ENCODE peak calls at places on chromosomes 2 and 18, in nine cellular contexts. E, V, L, M, C, W, F, J and X are unnamed samples.

GRCh38 chr18:78865771-78866310 is 113.8 kb upstream of the SALL3 start:
- DNase-seq in L (no peak), E (no peak), V (no peak), F (no peak), W (no peak), J (no peak), C (no peak), M (no peak), X (no peak)

GRCh38 chr2:190486037-190486623 is 48.4 kb downstream of the NEMP2 start:
- DNase-seq in C (no peak), L (no peak), M (peak), W (no peak), J (no peak), V (no peak), F (no peak), E (no peak), X (peak)

GRCh38 chr2:64947906-64948305 is 41.3 kb upstream of the SLC1A4 start:
- DNase-seq in C (no peak), E (no peak), V (no peak), W (no peak), F (no peak), L (no peak), J (no peak), M (no peak), X (no peak)

GRCh38 chr2:85754313-85755095 is 713 bp downstream of the ATOH8 start:
- DNase-seq in J (no peak), W (peak), V (no peak), F (no peak), E (no peak), M (peak), L (peak), C (peak), X (peak)

GRCh38 chr2:190718652-190719526 is 70.0 kb downstream of the NAB1 start:
- DNase-seq in W (peak), V (no peak), M (peak), F (peak), E (peak), C (no peak), L (peak), J (peak), X (peak)

GRCh38 chr2:230230087-230230486 is 4.6 kb downstream of the SP140 start:
- DNase-seq in E (peak), J (no peak), C (no peak), F (no peak), V (no peak), M (peak), W (no peak), L (no peak), X (peak)

GRCh38 chr2:218367415-218368149 is 10.9 kb downstream of the CATIP start:
- DNase-seq in J (peak), W (peak), L (peak), V (peak), C (peak), M (peak), F (peak), E (peak), X (peak)

GRCh38 chr2:26033270-26033768 is 565 bp upstream of the RAB10 start:
- DNase-seq in W (peak), J (peak), F (peak), L (peak), V (peak), E (peak), M (peak), C (peak), X (peak)

GRCh38 chr2:10932345-10933151 is 20.8 kb downstream of the KCNF1 start:
- DNase-seq in J (no peak), L (no peak), C (no peak), V (no peak), E (no peak), F (no peak), W (no peak), M (no peak), X (peak)

GRCh38 chr2:70807828-70808118 is 12.6 kb downstream of the CLEC4F start:
- DNase-seq in E (no peak), W (no peak), V (no peak), J (no peak), F (no peak), L (no peak), C (no peak), M (no peak), X (no peak)

GRCh38 chr18:47187721-47188120 is 11.6 kb upstream of the IER3IP1 start:
- DNase-seq in C (no peak), L (no peak), V (no peak), F (no peak), E (no peak), M (no peak), J (no peak), W (no peak), X (no peak)

GRCh38 chr2:7007846-7008741 is 90.9 kb downstream of the RNF144A start:
- DNase-seq in W (no peak), M (peak), E (peak), F (peak), J (peak), V (no peak), C (peak), L (peak), X (peak)

GRCh38 chr2:107712857-107713256 is 113.8 kb upstream of the RGPD4 start:
- DNase-seq in M (no peak), E (peak), J (no peak), F (no peak), V (no peak), W (no peak), L (no peak), C (no peak), X (no peak)

DNA sequence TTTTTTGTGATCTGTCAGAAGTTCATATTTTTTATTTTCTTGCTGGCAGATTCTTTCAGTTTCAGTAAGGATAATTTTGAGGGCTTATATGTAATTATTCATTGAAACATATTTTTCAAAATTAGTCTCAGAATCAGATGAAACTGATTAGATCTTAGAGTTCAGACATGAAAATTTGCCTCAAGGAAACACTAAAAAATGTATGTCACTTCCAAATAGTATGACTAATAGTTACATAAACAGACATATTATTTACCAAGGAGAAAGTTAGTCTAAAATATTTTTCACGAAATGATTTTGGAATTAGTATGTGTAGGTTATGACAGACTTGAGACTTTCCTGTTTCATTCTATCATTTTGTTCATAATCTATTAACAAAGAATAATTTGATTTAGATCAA is 628.6 kb downstream of the CCDC85A start:
- DNase-seq in E (peak), L (no peak), W (no peak), J (no peak), F (no peak), C (no peak), M (peak), V (no peak), X (no peak)
- TF ChIP-seq CTCF in E (no peak), L (no peak), W (no peak), J (no peak), F (no peak), C (no peak), M (no peak), V (no peak), X (no peak)

GRCh38 chr2:44937688-44938240 is 3.7 kb upstream of the SIX3 start:
- DNase-seq in J (no peak), W (peak), M (no peak), L (no peak), V (no peak), C (no peak), F (no peak), E (no peak), X (no peak)
- H3K4me3 ChIP-seq in J (no peak), W (peak), M (no peak), L (no peak), V (no peak), C (peak), F (no peak), E (peak), X (no peak)

GRCh38 chr2:241751776-241752175 is 17.3 kb downstream of the D2HGDH start:
- DNase-seq in F (no peak), W (no peak), V (no peak), M (no peak), C (no peak), L (no peak), E (no peak), J (no peak), X (no peak)

GRCh38 chr2:241750076-241750840 is 15.8 kb downstream of the D2HGDH start:
- DNase-seq in V (no peak), L (no peak), M (no peak), J (no peak), W (no peak), C (no peak), F (no peak), E (no peak), X (no peak)

GRCh38 chr2:241752689-241753276 is 18.4 kb downstream of the D2HGDH start:
- DNase-seq in F (no peak), W (no peak), E (no peak), C (no peak), L (no peak), V (no peak), M (no peak), J (no peak), X (no peak)

GRCh38 chr2:241752253-241752652 is 17.8 kb downstream of the D2HGDH start:
- DNase-seq in M (no peak), L (no peak), V (no peak), C (no peak), W (no peak), F (no peak), J (no peak), E (no peak), X (no peak)

DNA sequence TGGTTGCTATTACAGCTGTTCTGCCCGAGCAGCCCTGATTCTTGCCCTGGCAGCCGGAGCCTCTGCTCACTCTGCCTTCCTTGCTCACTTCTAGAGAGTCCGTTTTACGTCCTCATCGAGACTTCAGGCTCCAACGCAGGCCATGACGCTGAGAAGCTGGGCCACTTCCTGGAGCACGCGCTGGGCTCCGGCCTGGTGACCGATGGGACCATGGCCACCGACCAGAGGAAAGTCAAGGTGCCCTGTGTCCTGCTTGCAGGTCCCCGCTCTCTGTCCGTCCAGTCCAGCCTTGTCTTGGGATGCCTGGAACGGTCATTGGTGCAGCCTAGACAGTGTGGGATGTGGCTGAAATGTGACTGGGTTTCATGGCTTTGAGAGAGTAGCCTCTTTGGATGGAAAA is 16.7 kb downstream of the D2HGDH start:
- DNase-seq in F (no peak), J (no peak), C (no peak), V (no peak), E (no peak), L (no peak), W (no peak), M (no peak), X (no peak)
- TF ChIP-seq CTCF in F (no peak), J (no peak), C (no peak), V (no peak), E (no peak), L (no peak), W (no peak), M (no peak), X (no peak)

GRCh38 chr2:159742846-159743245 is 30.5 kb downstream of the MARCHF7 start:
- DNase-seq in W (no peak), J (no peak), M (no peak), F (no peak), L (no peak), V (no peak), C (no peak), E (no peak), X (no peak)

GRCh38 chr2:159750873-159751272 is 38.6 kb downstream of the MARCHF7 start:
- DNase-seq in F (no peak), L (no peak), C (no peak), V (no peak), J (no peak), E (no peak), W (no peak), M (no peak), X (no peak)

GRCh38 chr2:159744363-159744762 is 32.1 kb downstream of the MARCHF7 start:
- DNase-seq in W (peak), V (no peak), F (no peak), C (no peak), J (no peak), E (no peak), M (peak), L (no peak), X (peak)

GRCh38 chr2:159753797-159754196 is 41.5 kb downstream of the MARCHF7 start:
- DNase-seq in L (no peak), F (no peak), V (no peak), M (no peak), J (no peak), W (no peak), E (no peak), C (no peak), X (no peak)

GRCh38 chr2:159748089-159748488 is 35.8 kb downstream of the MARCHF7 start:
- DNase-seq in E (no peak), C (no peak), W (no peak), M (no peak), L (no peak), J (no peak), F (no peak), V (no peak), X (no peak)
- H3K4me3 ChIP-seq in E (no peak), C (no peak), W (no peak), M (no peak), L (no peak), J (no peak), F (no peak), V (no peak), X (no peak)

GRCh38 chr2:37588316-37588777 is 83.1 kb downstream of the CDC42EP3 start:
- DNase-seq in V (no peak), E (peak), L (no peak), M (no peak), W (no peak), C (no peak), F (peak), J (no peak), X (no peak)

GRCh38 chr2:37585982-37586621 is 85.3 kb downstream of the CDC42EP3 start:
- DNase-seq in J (no peak), E (peak), F (peak), M (peak), V (peak), L (peak), W (peak), C (peak), X (peak)

GRCh38 chr2:37585295-37585908 is 86.0 kb downstream of the CDC42EP3 start:
- DNase-seq in J (no peak), V (no peak), C (no peak), E (peak), F (no peak), M (no peak), L (no peak), W (peak), X (no peak)

GRCh38 chr2:37587817-37588216 is 83.6 kb downstream of the CDC42EP3 start:
- DNase-seq in J (no peak), C (no peak), V (no peak), W (no peak), L (no peak), E (no peak), F (no peak), M (no peak), X (no peak)

GRCh38 chr2:37586663-37587409 is 84.6 kb downstream of the CDC42EP3 start:
- DNase-seq in L (no peak), J (no peak), M (no peak), F (no peak), V (no peak), C (no peak), E (peak), W (peak), X (no peak)
- TF ChIP-seq CTCF in L (no peak), J (no peak), M (no peak), F (no peak), V (no peak), C (no peak), E (no peak), W (no peak), X (no peak)